ENCODE peak calls at places on chromosomes 7 and 10, in six cellular contexts. I, S, L, R, M and Y are unnamed samples.

GRCh38 chr10:110963162-110963561 is 43.8 kb downstream of the SHOC2 start:
- DNase-seq in L (no peak), S (no peak), R (no peak), M (no peak), I (no peak), Y (no peak)

GRCh38 chr10:34186013-34186412 is 629.1 kb downstream of the PARD3 start:
- DNase-seq in S (no peak), R (no peak), M (no peak), L (no peak), I (no peak), Y (no peak)

GRCh38 chr10:97759981-97760345 is 11.8 kb downstream of the SFRP5 start:
- DNase-seq in M (no peak), I (no peak), L (no peak), S (no peak), R (no peak), Y (no peak)

GRCh38 chr10:43120116-43120947 is 17.9 kb upstream of the CSGALNACT2 start:
- DNase-seq in L (no peak), S (no peak), I (no peak), M (no peak), R (no peak), Y (no peak)

GRCh38 chr7:8003077-8003476 is 34.5 kb downstream of the GLCCI1 start:
- DNase-seq in S (no peak), I (no peak), M (no peak), L (no peak), R (no peak), Y (no peak)

GRCh38 chr7:114722562-114722961 is 199.3 kb upstream of the MDFIC start:
- DNase-seq in R (no peak), S (no peak), L (no peak), I (no peak), M (no peak), Y (no peak)

GRCh38 chr7:117907058-117907633 is 33.9 kb upstream of the CTTNBP2 start:
- DNase-seq in L (no peak), S (no peak), R (no peak), I (no peak), M (no peak), Y (no peak)

GRCh38 chr10:6565588-6565987 is 14.5 kb downstream of the PRKCQ start:
- DNase-seq in M (no peak), S (no peak), L (no peak), I (no peak), R (no peak), Y (no peak)

GRCh38 chr10:99779335-99779734 is 3.1 kb upstream of the ABCC2 start:
- DNase-seq in R (no peak), S (no peak), M (peak; percentile 81), L (peak; percentile 66), I (no peak), Y (no peak)

GRCh38 chr10:103510046-103510685 is 16.7 kb downstream of the NEURL1 start:
- DNase-seq in I (no peak), R (no peak), S (no peak), M (no peak), L (no peak), Y (no peak)

GRCh38 chr7:101859411-101860106 is 42.1 kb downstream of the CUX1 start:
- DNase-seq in S (no peak), I (no peak), L (no peak), R (no peak), M (no peak), Y (no peak)

GRCh38 chr7:131111081-131111576 is 216.5 kb upstream of the MKLN1 start:
- DNase-seq in S (no peak), L (peak; percentile 88), M (peak; percentile 63), I (no peak), R (peak; percentile 55), Y (no peak)

GRCh38 chr7:5691536-5692090 is 89.8 kb downstream of the RNF216 start:
- DNase-seq in R (no peak), L (peak; percentile 12), M (no peak), S (no peak), I (no peak), Y (no peak)

GRCh38 chr7:133645870-133646492 is 393.1 kb downstream of the EXOC4 start:
- DNase-seq in L (no peak), I (no peak), M (peak; percentile 22), S (no peak), R (no peak), Y (no peak)

GRCh38 chr10:12259988-12260387 is 64.0 kb downstream of the CDC123 start:
- DNase-seq in I (no peak), S (no peak), R (no peak), L (no peak), M (no peak), Y (no peak)

GRCh38 chr10:59435707-59436106 is 73.4 kb upstream of the FAM13C start:
- DNase-seq in R (no peak), S (no peak), I (no peak), L (peak; percentile 22), M (no peak), Y (no peak)

GRCh38 chr10:7625836-7626235 is 40.9 kb downstream of the ITIH5 start:
- DNase-seq in R (no peak), I (no peak), M (no peak), L (no peak), S (no peak), Y (no peak)

GRCh38 chr7:111086532-111086931 is 4.4 kb upstream of the LRRN3 start:
- DNase-seq in R (no peak), I (no peak), L (no peak), M (no peak), S (no peak), Y (no peak)

GRCh38 chr7:113710310-113711106 is 208.3 kb downstream of the PPP1R3A start:
- DNase-seq in L (peak; percentile 84), M (peak; percentile 74), S (peak; percentile 59), I (no peak), R (peak; percentile 73), Y (no peak)